ENCODE peak calls at places on chromosomes 3 and 15, in four cellular contexts. W, T, F and L are unnamed samples.

GRCh38 chr3:160447544-160447943 is 2.0 kb downstream of the TRIM59 start:
- DNase-seq in W (no peak), T (no peak), F (no peak), L (no peak)

GRCh38 chr3:65436580-65436979 is 602.1 kb downstream of the MAGI1 start:
- DNase-seq in W (no peak), T (no peak), F (no peak), L (peak)

GRCh38 chr3:127798716-127799115 is 23.6 kb downstream of the MGLL start:
- DNase-seq in W (no peak), T (no peak), F (no peak), L (no peak)

GRCh38 chr3:176992565-176992964 is 204.7 kb downstream of the TBL1XR1 start:
- DNase-seq in W (no peak), T (no peak), F (no peak), L (no peak)

GRCh38 chr15:68578175-68578959 is 426 bp upstream of the CORO2B start:
- DNase-seq in W (no peak), T (peak), F (peak), L (peak)

GRCh38 chr3:159988617-159989251 is at the start of gene IL12A:
- DNase-seq in W (peak), T (peak), F (peak), L (peak)

GRCh38 chr3:122694966-122695365 is 14.3 kb downstream of the PARP14 start:
- DNase-seq in W (no peak), T (no peak), F (no peak), L (no peak)

GRCh38 chr15:99172171-99172570 is 67.3 kb downstream of the SYNM start:
- DNase-seq in W (no peak), T (peak), F (peak), L (no peak)

GRCh38 chr15:78811825-78812183 is 540 bp upstream of the ADAMTS7 start:
- DNase-seq in W (no peak), T (no peak), F (no peak), L (peak)

GRCh38 chr3:73813291-73813977 is 188.7 kb upstream of the PDZRN3 start:
- DNase-seq in W (no peak), T (no peak), F (peak), L (no peak)

GRCh38 chr15:50830477-50831354 is 65.2 kb upstream of the SPPL2A start:
- DNase-seq in W (no peak), T (no peak), F (no peak), L (no peak)

GRCh38 chr3:8776406-8776805 is 7.0 kb upstream of the OXTR start:
- DNase-seq in W (no peak), T (no peak), F (peak), L (no peak)

GRCh38 chr3:102530443-102531195 is 95.8 kb downstream of the ZPLD1 start:
- DNase-seq in W (no peak), T (no peak), F (no peak), L (no peak)

DNA sequence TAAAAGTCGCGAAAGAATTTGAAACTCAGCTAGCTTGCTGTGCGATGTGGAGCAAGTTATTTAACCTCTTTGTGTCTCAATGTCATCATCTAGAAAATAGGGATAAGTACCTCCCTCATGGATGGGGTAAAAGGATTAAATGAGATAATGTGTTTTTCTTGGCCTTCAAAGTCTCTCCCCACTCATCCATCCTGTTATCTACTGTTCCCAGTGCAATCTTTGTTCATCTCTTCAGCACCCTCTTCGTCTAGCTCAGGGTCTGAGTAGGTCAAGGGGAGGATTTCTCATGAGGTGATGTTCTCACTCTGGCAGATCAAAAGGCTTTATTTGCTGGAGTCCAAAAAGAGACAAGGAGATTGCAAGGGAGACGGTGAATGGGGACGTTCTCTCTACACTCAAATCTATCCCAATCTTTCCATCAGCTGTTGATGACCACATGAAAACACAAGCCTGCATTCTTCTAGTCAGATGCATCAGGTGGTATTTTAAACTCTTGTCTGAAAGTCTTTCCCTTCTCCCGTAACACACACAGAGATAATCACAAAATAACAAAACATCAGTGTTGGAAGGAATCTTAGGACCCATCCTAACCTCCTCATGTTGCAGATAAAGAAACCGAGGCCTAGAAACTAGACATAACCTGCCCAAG is 1.3 kb downstream of the MESD start:
- DNase-seq in W (no peak), T (no peak), F (no peak), L (no peak)
- H3K27ac ChIP-seq in W (no peak), T (no peak), F (no peak), L (no peak)

DNA sequence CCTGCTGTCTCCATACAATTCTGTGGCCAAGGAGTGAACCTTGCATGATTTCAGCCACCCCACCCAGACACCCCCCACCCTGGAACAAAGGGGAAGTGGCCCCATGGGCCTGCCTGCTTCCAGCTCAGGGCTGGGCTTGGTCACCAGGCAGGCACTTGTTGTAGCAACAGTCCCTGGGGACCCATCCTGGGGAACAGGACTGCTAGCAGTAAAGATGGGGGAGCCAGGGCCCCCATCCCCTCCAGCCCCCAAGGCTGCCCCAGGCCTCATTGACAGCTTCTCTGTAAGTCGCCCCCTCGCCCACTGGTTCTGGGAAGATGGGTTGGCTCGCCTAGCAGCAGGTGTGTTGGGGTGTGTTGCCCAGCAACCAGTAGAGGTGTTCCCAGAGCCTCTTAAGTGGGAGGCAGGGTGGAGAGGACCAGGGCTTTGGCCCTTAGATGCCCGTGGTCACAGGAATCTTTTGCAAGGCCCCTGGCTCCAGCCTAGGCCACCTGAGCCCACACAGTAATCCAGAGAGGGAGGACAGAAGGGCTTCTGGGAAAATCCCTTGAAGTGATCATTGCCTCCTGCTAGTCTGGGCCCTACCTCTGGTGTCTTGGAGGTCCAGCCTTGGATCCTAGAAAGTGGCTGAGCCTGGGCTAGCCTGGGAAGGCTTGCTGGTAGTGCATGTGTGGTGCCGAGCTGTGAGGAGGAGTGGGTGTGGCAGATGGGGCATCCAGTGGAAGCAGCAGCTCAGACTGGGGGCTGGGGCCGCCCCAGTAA is 48.9 kb downstream of the CYP11A1 start:
- DNase-seq in W (no peak), T (no peak), F (no peak), L (no peak)
- H3K27ac ChIP-seq in W (no peak), T (peak), F (peak), L (no peak)

GRCh38 chr3:52281980-52282801 is 3.7 kb upstream of the WDR82 start:
- DNase-seq in W (peak), T (no peak), F (no peak), L (no peak)
- H3K27ac ChIP-seq in W (peak), T (no peak), F (peak), L (no peak)

GRCh38 chr3:63814300-63814699 is 4.8 kb upstream of the C3orf49 start:
- DNase-seq in W (no peak), T (no peak), F (no peak), L (no peak)
- H3K27ac ChIP-seq in W (no peak), T (no peak), F (no peak), L (no peak)

GRCh38 chr3:183313764-183314163 is 60.7 kb downstream of the B3GNT5 start:
- DNase-seq in W (no peak), T (no peak), F (no peak), L (no peak)
- H3K27ac ChIP-seq in W (no peak), T (no peak), F (no peak), L (no peak)

GRCh38 chr3:126264381-126264780 is 84.0 kb upstream of the ALDH1L1 start:
- DNase-seq in W (no peak), T (no peak), F (no peak), L (no peak)
- H3K27ac ChIP-seq in W (no peak), T (no peak), F (no peak), L (no peak)

GRCh38 chr15:89499156-89499555 is 2.8 kb upstream of the RHCG start:
- DNase-seq in W (no peak), T (no peak), F (no peak), L (no peak)
- H3K27ac ChIP-seq in W (no peak), T (no peak), F (no peak), L (no peak)

DNA sequence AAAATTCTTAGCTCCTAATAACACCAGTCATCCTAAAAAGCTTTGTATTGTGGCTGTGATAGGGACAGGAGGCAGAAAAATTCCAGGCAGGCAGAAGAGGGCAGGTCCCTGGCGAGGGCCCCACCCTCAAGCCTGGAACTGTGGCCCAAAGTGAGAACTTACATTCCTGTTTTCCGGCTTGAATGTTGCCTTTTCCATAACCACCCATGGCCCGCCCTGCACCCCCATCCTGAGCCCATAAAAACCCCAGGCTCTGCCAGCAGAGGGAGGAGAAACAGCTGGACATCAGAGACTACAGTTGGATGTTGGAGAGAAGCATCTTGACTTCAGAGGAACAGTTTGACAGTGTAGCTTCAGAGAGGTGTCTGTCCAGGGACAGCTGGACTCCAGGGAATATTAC is 37.3 kb downstream of the SLCO2A1 start:
- DNase-seq in W (no peak), T (no peak), F (no peak), L (no peak)
- H3K27ac ChIP-seq in W (no peak), T (peak), F (no peak), L (no peak)

DNA sequence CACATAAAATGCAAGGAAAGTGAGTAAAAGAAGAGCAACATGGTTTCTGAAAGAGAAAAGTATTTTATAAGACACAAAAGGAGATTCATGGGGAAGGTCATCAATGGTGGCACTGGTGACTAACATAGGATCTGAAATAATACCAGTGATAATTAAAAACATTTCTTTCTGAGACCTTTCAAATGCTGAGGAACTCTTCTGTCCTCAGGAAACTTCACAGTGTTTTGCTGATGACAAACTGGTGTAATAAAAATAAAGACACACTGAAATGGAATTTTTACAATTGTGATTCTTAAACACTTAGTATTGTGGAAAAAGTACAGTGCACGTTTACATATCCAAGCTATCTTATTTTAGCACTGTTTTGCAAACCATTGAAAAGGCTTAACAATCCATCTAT is 80.4 kb upstream of the ZBTB20 start:
- DNase-seq in W (no peak), T (no peak), F (no peak), L (no peak)
- H3K27ac ChIP-seq in W (no peak), T (no peak), F (no peak), L (no peak)